ENCODE peak calls at places on chromosomes 7 and 10, in four cellular contexts. Q, B, O and G are unnamed samples.

GRCh38 chr7:117780832-117781231 is 92.4 kb downstream of the CTTNBP2 start:
- DNase-seq in B (no peak), O (no peak), Q (no peak), G (no peak)

GRCh38 chr7:19397917-19398316 is 252.7 kb upstream of the FERD3L start:
- DNase-seq in B (no peak), O (no peak), Q (no peak), G (no peak)

GRCh38 chr10:103931603-103932002 is 13.6 kb upstream of the STN1 start:
- DNase-seq in Q (no peak), O (no peak), B (no peak), G (no peak)

GRCh38 chr7:134693256-134693655 is 46.6 kb downstream of the BPGM start:
- DNase-seq in B (no peak), Q (no peak), O (peak), G (peak)

GRCh38 chr10:126972622-126973414 is 67.6 kb downstream of the DOCK1 start:
- DNase-seq in O (no peak), B (no peak), Q (no peak), G (no peak)

GRCh38 chr10:86111902-86112301 is 254.7 kb downstream of the GRID1 start:
- DNase-seq in O (no peak), B (no peak), Q (no peak), G (no peak)

GRCh38 chr10:50577681-50578350 is 45.9 kb downstream of the SGMS1 start:
- DNase-seq in Q (no peak), O (no peak), B (no peak), G (no peak)

GRCh38 chr10:86363184-86363832 is 3.3 kb downstream of the GRID1 start:
- DNase-seq in O (no peak), B (no peak), Q (peak), G (no peak)

GRCh38 chr10:111972109-111972508 is 211.5 kb downstream of the GPAM start:
- DNase-seq in B (no peak), Q (no peak), O (no peak), G (no peak)

GRCh38 chr10:79222186-79222585 is 125.1 kb upstream of the PPIF start:
- DNase-seq in B (no peak), O (no peak), Q (no peak), G (no peak)

GRCh38 chr10:112191791-112192190 is 8.2 kb upstream of the GPAM start:
- DNase-seq in Q (no peak), O (no peak), B (no peak), G (no peak)

DNA sequence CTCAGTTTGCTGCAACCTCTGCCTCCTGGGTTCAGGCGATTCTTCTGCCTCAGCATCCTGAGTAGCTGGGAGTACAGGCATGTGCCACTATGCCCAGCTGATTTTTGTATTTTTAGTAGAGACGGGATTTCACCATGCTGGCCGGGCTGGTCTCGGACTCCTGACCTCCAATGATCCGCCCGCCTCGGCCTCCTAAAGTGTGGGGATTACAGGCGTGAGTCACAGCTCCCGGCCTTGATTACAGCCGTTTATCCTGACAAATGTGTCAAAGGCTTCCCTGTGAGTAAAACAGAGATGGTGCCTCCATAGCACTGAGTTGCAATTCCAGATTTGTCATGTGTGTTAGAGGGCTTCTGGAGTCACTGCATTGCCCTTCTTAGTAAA is 273.7 kb downstream of the CCDC3 start:
- DNase-seq in B (no peak), Q (no peak), O (no peak), G (no peak)
- H3K27ac ChIP-seq in B (no peak), Q (no peak), O (no peak), G (no peak)

GRCh38 chr7:43689115-43689514 is 40.2 kb downstream of the COA1 start:
- DNase-seq in Q (no peak), B (no peak), O (no peak), G (no peak)
- H3K4me3 ChIP-seq in Q (no peak), B (no peak), O (no peak), G (no peak)

GRCh38 chr7:153640586-153640985 is 411.6 kb upstream of the DPP6 start:
- DNase-seq in B (no peak), Q (no peak), O (no peak), G (no peak)
- H3K27ac ChIP-seq in B (no peak), Q (no peak), O (peak), G (no peak)

GRCh38 chr7:36192050-36192824 is 39.2 kb downstream of the EEPD1 start:
- DNase-seq in O (no peak), B (no peak), Q (no peak), G (no peak)
- H3K4me3 ChIP-seq in O (no peak), B (no peak), Q (no peak), G (no peak)